ENCODE peak calls at places on chromosomes 12 and 14, in five cellular contexts. V, I, K, W and Z are unnamed samples. For H3K4me1, the result is how much of the 10 kb centered on the place peaks cover.

GRCh38 chr12:20369164-20370000 is 1.0 kb downstream of the PDE3A start:
- DNase-seq in W (no peak), V (peak), K (peak), I (no peak), Z (peak)

GRCh38 chr12:47740536-47741339 is 15.4 kb upstream of the ENDOU start:
- DNase-seq in W (no peak), I (no peak), V (no peak), K (peak), Z (no peak)

GRCh38 chr12:42213954-42214426 is 24.1 kb downstream of the YAF2 start:
- DNase-seq in K (no peak), V (no peak), W (no peak), I (no peak), Z (peak)

GRCh38 chr14:77459072-77459723 is 1.3 kb downstream of the AHSA1 start:
- DNase-seq in I (peak), W (peak), V (peak), K (peak), Z (peak)

GRCh38 chr14:21098134-21098891 is at the start of gene ZNF219:
- DNase-seq in W (no peak), K (peak), V (peak), I (peak), Z (peak)

GRCh38 chr12:80551897-80552296 is 107.9 kb downstream of the PTPRQ start:
- DNase-seq in W (peak), I (no peak), K (no peak), V (peak), Z (peak)

GRCh38 chr12:3137268-3137761 is 60.1 kb downstream of the TSPAN9 start:
- DNase-seq in V (peak), W (no peak), I (no peak), K (peak), Z (peak)

GRCh38 chr14:54023027-54023426 is 66.4 kb upstream of the BMP4 start:
- DNase-seq in V (no peak), I (no peak), K (no peak), W (no peak), Z (no peak)

GRCh38 chr12:57477710-57478681 is 1.7 kb downstream of the ARHGAP9 start:
- DNase-seq in V (no peak), W (no peak), I (peak), K (no peak), Z (no peak)

GRCh38 chr12:104886418-104887401 is 71.4 kb downstream of the SLC41A2 start:
- DNase-seq in K (no peak), W (peak), V (no peak), I (no peak), Z (peak)

GRCh38 chr12:79057540-79057939 is 193.0 kb downstream of the SYT1 start:
- DNase-seq in I (no peak), W (no peak), V (no peak), K (no peak), Z (no peak)

GRCh38 chr14:64217318-64217717 is 76.9 kb downstream of the ESR2 start:
- DNase-seq in K (peak), W (no peak), I (no peak), V (no peak), Z (no peak)

GRCh38 chr14:90922141-90922540 is 105.9 kb upstream of the TTC7B start:
- DNase-seq in W (no peak), K (no peak), V (no peak), I (no peak), Z (no peak)

GRCh38 chr12:28622416-28622815 is 432.2 kb downstream of the CCDC91 start:
- DNase-seq in W (no peak), V (no peak), I (no peak), K (no peak), Z (no peak)

GRCh38 chr12:105257321-105257728 is 21.4 kb upstream of the APPL2 start:
- DNase-seq in W (no peak), I (no peak), V (no peak), K (no peak), Z (peak)

GRCh38 chr12:62947364-62947763 is 12.4 kb upstream of the PPM1H start:
- DNase-seq in K (no peak), I (no peak), V (no peak), W (no peak), Z (no peak)

GRCh38 chr12:106289196-106289681 is 13.3 kb upstream of the TCP11L2 start:
- DNase-seq in I (no peak), W (no peak), V (no peak), K (no peak), Z (no peak)

GRCh38 chr12:105698047-105698446 is 367.6 kb downstream of the C12orf75 start:
- DNase-seq in W (no peak), K (no peak), I (no peak), V (no peak), Z (no peak)

GRCh38 chr12:29691146-29691854 is 92.4 kb downstream of the TMTC1 start:
- DNase-seq in K (no peak), I (no peak), W (no peak), V (no peak), Z (no peak)

GRCh38 chr12:77943466-77943865 is 112.8 kb downstream of the NAV3 start:
- DNase-seq in W (peak), I (no peak), K (no peak), V (peak), Z (peak)

GRCh38 chr14:100551056-100551455 is 36.2 kb downstream of the BEGAIN start:
- DNase-seq in K (no peak), W (no peak), V (no peak), I (no peak), Z (no peak)

GRCh38 chr14:100548295-100548655 is 38.9 kb downstream of the BEGAIN start:
- DNase-seq in V (no peak), I (no peak), K (no peak), W (no peak), Z (no peak)

GRCh38 chr14:100548939-100549338 is 38.3 kb downstream of the BEGAIN start:
- DNase-seq in V (no peak), K (no peak), W (no peak), I (no peak), Z (no peak)

GRCh38 chr14:100547633-100548294 is 39.5 kb downstream of the BEGAIN start:
- DNase-seq in V (no peak), I (no peak), W (peak), K (no peak), Z (peak)

GRCh38 chr14:100549834-100550625 is 37.2 kb downstream of the BEGAIN start:
- DNase-seq in W (no peak), V (no peak), K (no peak), I (no peak), Z (no peak)
- TF ChIP-seq MAX in W (no peak), V (no peak), K (no peak), I (no peak), Z (no peak)

DNA sequence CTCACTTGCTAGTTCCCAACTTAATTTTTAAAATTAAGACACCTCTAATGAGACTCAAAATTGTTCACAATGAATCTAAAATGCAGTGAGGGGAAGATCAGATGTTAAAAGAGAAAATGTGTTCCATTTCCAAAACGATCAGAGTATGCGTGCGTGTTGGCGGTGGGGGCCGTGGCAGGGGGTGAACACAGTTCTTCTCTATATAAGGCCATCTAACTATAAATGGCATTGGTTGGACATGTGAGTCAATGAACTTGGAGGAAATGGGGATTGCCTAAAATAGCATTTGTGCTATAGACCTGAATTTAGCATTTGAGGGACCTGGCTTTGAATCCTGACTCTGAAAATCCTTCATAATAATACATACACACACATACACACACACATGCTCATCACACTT is 149.4 kb downstream of the FOXN3 start:
- DNase-seq in V (no peak), W (no peak), K (no peak), I (no peak), Z (no peak)
- H3K4me1 ChIP-seq in V (under half), W (under half), K (under half), I (under half), Z (under half)

GRCh38 chr12:81644503-81644902 is 114.6 kb downstream of the PPFIA2 start:
- DNase-seq in I (no peak), K (peak), V (peak), W (peak), Z (peak)
- TF ChIP-seq MAX in I (no peak), K (no peak), V (no peak), W (no peak), Z (no peak)

GRCh38 chr12:92369061-92369460 is 223.4 kb upstream of the BTG1 start:
- DNase-seq in I (no peak), K (no peak), V (no peak), W (no peak), Z (no peak)
- H3K4me1 ChIP-seq in I (under half), K (under half), V (under half), W (under half), Z (under half)

GRCh38 chr14:100836053-100836805 is 10.3 kb downstream of the MEG3 start:
- DNase-seq in K (no peak), W (no peak), I (no peak), V (no peak), Z (no peak)

GRCh38 chr14:100830681-100831080 is 4.8 kb downstream of the MEG3 start:
- DNase-seq in V (no peak), W (no peak), I (no peak), K (no peak), Z (no peak)

GRCh38 chr14:100835278-100836052 is 9.5 kb downstream of the MEG3 start:
- DNase-seq in K (no peak), V (no peak), I (no peak), W (no peak), Z (no peak)

GRCh38 chr14:100834441-100835277 is 8.7 kb downstream of the MEG3 start:
- DNase-seq in I (no peak), V (no peak), W (no peak), K (no peak), Z (no peak)

DNA sequence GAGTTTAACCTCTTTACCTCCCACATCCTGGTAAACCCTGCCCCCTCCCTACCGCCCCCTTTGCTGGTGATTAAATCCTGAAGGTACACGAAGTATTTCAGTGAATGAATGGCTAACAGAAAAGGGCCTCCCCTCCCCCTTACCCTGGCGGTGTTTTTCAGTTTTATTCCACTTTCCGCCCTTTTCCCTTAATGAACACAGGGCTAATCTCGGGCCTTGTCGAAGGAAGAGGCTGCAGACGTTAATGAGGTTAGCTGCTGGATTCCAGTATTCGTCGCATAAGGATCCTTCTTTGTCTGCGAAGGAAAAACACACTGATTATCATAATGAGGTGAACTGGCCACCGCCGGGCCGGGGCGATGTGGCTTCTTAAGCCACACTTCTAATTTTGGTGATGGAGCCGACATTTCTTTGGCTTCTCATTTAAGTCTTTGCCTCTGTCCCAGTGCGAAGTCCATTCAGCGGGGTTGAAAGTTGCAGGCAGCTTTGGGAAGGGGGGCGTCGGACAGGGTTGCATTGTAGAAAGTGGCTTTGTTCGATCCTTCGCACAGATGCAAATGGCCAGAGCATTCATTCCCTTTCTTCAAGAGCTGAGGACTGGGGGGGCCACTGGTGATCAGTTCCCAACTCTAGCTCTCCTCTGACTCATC is 6.5 kb downstream of the MEG3 start:
- DNase-seq in W (no peak), I (no peak), K (no peak), V (no peak), Z (no peak)
- TF ChIP-seq MAX in W (no peak), I (no peak), K (no peak), V (no peak), Z (no peak)

GRCh38 chr14:103157969-103158368 is 34.7 kb downstream of the TNFAIP2 start:
- DNase-seq in W (no peak), V (no peak), K (no peak), I (no peak), Z (no peak)
- H3K4me1 ChIP-seq in W (under half), V (under half), K (under half), I (under half), Z (under half)